ENCODE peak calls at places on chromosomes 13 and 19, in eight cellular contexts. P is PC-9; E is CD4-positive, alpha-beta memory T cell; Z is SJSA1; L is cardiac muscle cell; G is gastrocnemius medialis; I is transverse colon; V is PC-3. R is an unnamed sample.

GRCh38 chr19:10510301-10510802 is 6.9 kb downstream of the S1PR5 start:
- DNase-seq in P (peak; percentile 29), E (peak; percentile 39), Z (no peak), L (peak; percentile 69), G (no peak), I (peak; percentile 33), V (peak; percentile 50), R (peak; percentile 33)

GRCh38 chr19:52734340-52734892 is 428 bp downstream of the ZNF611 start:
- DNase-seq in P (no peak), E (no peak), Z (no peak), L (peak; percentile 34), G (no peak), I (peak; percentile 15), V (no peak), R (no peak)

GRCh38 chr13:48828962-48829405 is 146.7 kb upstream of the FNDC3A start:
- DNase-seq in P (peak; percentile 16), E (peak; percentile 5), Z (no peak), L (no peak), G (no peak), I (no peak), V (peak; percentile 64), R (no peak)

GRCh38 chr13:45209229-45209628 is 8.4 kb upstream of the KCTD4 start:
- DNase-seq in P (no peak), E (no peak), Z (no peak), L (no peak), G (no peak), I (no peak), V (peak; percentile 59), R (peak; percentile 78)

GRCh38 chr13:76823969-76824368 is 62.2 kb downstream of the KCTD12 start:
- DNase-seq in P (no peak), E (no peak), Z (no peak), L (no peak), G (no peak), I (no peak), V (no peak), R (no peak)

GRCh38 chr13:27979765-27980279 is 8.7 kb downstream of the URAD start:
- DNase-seq in P (no peak), E (no peak), Z (no peak), L (no peak), G (no peak), I (no peak), V (no peak), R (no peak)

GRCh38 chr13:30802953-30803478 is 67.7 kb downstream of the ALOX5AP start:
- DNase-seq in P (peak; percentile 57), E (peak; percentile 74), Z (peak; percentile 59), L (peak; percentile 85), G (peak; percentile 64), I (peak; percentile 88), V (peak; percentile 73), R (no peak)

GRCh38 chr13:49820591-49821215 is 28.2 kb upstream of the KPNA3 start:
- DNase-seq in P (no peak), E (no peak), Z (no peak), L (no peak), G (no peak), I (no peak), V (no peak), R (no peak)

GRCh38 chr19:51316688-51317087 is 5.2 kb downstream of the IGLON5 start:
- DNase-seq in P (no peak), E (no peak), Z (no peak), L (no peak), G (no peak), I (no peak), V (no peak), R (no peak)

GRCh38 chr19:21765151-21765550 is 2.2 kb downstream of the ZNF100 start:
- DNase-seq in P (no peak), E (no peak), Z (no peak), L (no peak), G (no peak), I (no peak), V (no peak), R (peak; percentile 18)

GRCh38 chr19:11495481-11495880 is 10.2 kb downstream of the ZNF653 start:
- DNase-seq in P (no peak), E (no peak), Z (no peak), L (no peak), G (no peak), I (no peak), V (no peak), R (no peak)

GRCh38 chr19:23914402-23915286 is at the start of gene ZNF726:
- DNase-seq in P (peak; percentile 82), E (peak; percentile 89), Z (peak; percentile 79), L (peak; percentile 57), G (peak; percentile 68), I (peak; percentile 76), V (peak; percentile 96), R (peak; percentile 66)

GRCh38 chr13:21371011-21371410 is 88.1 kb downstream of the ZDHHC20 start:
- DNase-seq in P (no peak), E (no peak), Z (no peak), L (no peak), G (no peak), I (no peak), V (no peak), R (no peak)

GRCh38 chr19:50258918-50259372 is 55.5 kb downstream of the MYH14 start:
- DNase-seq in P (peak; percentile 37), E (no peak), Z (no peak), L (no peak), G (no peak), I (peak; percentile 24), V (peak; percentile 21), R (no peak)

GRCh38 chr19:12783849-12784393 is 7.4 kb upstream of the JUNB start:
- DNase-seq in P (peak; percentile 94), E (no peak), Z (no peak), L (no peak), G (no peak), I (peak; percentile 73), V (peak; percentile 75), R (no peak)

GRCh38 chr13:105334211-105334610 is 1201.3 kb downstream of the EFNB2 start:
- DNase-seq in P (no peak), E (no peak), Z (peak; percentile 77), L (no peak), G (no peak), I (no peak), V (no peak), R (no peak)

GRCh38 chr13:100694722-100695644 is 20.4 kb upstream of the TMTC4 start:
- DNase-seq in P (peak; percentile 31), E (no peak), Z (no peak), L (peak; percentile 71), G (no peak), I (peak; percentile 31), V (peak; percentile 58), R (no peak)

GRCh38 chr19:35093430-35093829 is 22.2 kb upstream of the FXYD3 start:
- DNase-seq in P (no peak), E (no peak), Z (no peak), L (no peak), G (no peak), I (no peak), V (no peak), R (no peak)
- H3K27ac ChIP-seq in P (no peak overlapping the region), E (no peak overlapping the region), Z (no peak overlapping the region), L (no peak overlapping the region), G (no peak overlapping the region), I (no peak overlapping the region), V (no peak overlapping the region), R (no peak overlapping the region)

GRCh38 chr19:38650180-38650775 is 2.8 kb downstream of the ACTN4 start:
- DNase-seq in P (no peak), E (no peak), Z (peak; percentile 31), L (no peak), G (no peak), I (peak; percentile 75), V (no peak), R (no peak)
- H3K27ac ChIP-seq in P (peak overlapping the region; percentile 99), E (no peak overlapping the region), Z (peak overlapping the region; percentile 86), L (peak overlapping the region; percentile 96), G (peak overlapping the region; percentile 98), I (peak overlapping the region; percentile 99), V (peak overlapping the region; percentile 81), R (peak overlapping the region; percentile 99)

GRCh38 chr13:37106642-37107041 is 1.2 kb upstream of the CSNK1A1L start:
- DNase-seq in P (no peak), E (no peak), Z (peak; percentile 27), L (no peak), G (no peak), I (no peak), V (no peak), R (no peak)
- H3K27ac ChIP-seq in P (no peak overlapping the region), E (no peak overlapping the region), Z (no peak overlapping the region), L (no peak overlapping the region), G (no peak overlapping the region), I (no peak overlapping the region), V (no peak overlapping the region), R (no peak overlapping the region)

GRCh38 chr13:51717786-51718398 is 86.1 kb downstream of the DHRS12 start:
- DNase-seq in P (no peak), E (no peak), Z (no peak), L (no peak), G (no peak), I (no peak), V (no peak), R (no peak)

GRCh38 chr13:51721485-51721884 is 82.5 kb downstream of the DHRS12 start:
- DNase-seq in P (no peak), E (no peak), Z (no peak), L (no peak), G (no peak), I (no peak), V (no peak), R (no peak)

GRCh38 chr13:51714663-51715168 is 89.2 kb downstream of the DHRS12 start:
- DNase-seq in P (peak; percentile 44), E (no peak), Z (peak; percentile 48), L (no peak), G (no peak), I (no peak), V (peak; percentile 82), R (peak; percentile 76)

GRCh38 chr13:51713807-51714206 is 90.2 kb downstream of the DHRS12 start:
- DNase-seq in P (no peak), E (no peak), Z (no peak), L (no peak), G (no peak), I (no peak), V (no peak), R (no peak)

GRCh38 chr13:51715613-51716012 is 88.3 kb downstream of the DHRS12 start:
- DNase-seq in P (peak; percentile 10), E (no peak), Z (no peak), L (no peak), G (no peak), I (no peak), V (peak; percentile 62), R (peak; percentile 39)
- H3K27ac ChIP-seq in P (peak overlapping the region; percentile 98), E (no peak overlapping the region), Z (peak overlapping the region; percentile 42), L (no peak overlapping the region), G (no peak overlapping the region), I (no peak overlapping the region), V (peak overlapping the region; percentile 81), R (peak overlapping the region; percentile 98)

DNA sequence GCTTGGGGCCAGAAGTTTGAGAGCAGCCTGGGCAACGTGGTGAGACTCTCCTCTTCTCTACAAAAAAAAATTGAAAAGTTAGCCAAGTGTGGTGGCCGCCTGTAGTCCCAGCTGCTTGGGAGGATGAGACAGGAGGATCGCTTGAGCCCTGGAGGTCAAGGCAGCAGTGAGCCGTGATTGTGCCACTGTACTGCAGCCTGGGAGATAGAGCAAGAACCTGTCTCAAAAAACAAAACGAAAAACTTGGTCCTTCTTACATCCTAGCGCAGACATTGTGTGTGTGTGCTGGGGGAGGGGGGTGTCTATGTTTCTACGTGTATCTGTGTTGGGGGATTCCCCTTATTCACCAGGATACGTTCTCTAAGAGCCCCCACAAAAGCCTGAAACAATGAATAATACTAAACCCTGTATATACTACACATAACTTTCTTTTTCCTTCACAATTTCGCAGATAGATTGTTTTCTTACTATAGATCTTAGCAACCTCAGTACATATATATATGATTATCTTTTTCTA is 7.9 kb downstream of the AXL start:
- DNase-seq in P (no peak), E (no peak), Z (no peak), L (no peak), G (no peak), I (no peak), V (no peak), R (no peak)
- H3K27ac ChIP-seq in P (peak overlapping the region; percentile 78), E (no peak overlapping the region), Z (peak overlapping the region; percentile 99), L (peak overlapping the region; percentile 77), G (peak overlapping the region; percentile 68), I (peak overlapping the region; percentile 92), V (peak overlapping the region; percentile 97), R (peak overlapping the region; percentile 88)

R was measured in epithelial cell of prostate.